ENCODE peak calls at places on chromosomes 2 and 18, in seven cellular contexts. I is neuronal stem cell, G is H9, J is trophoblast cell, O is mesenchymal stem cell, H is mesendoderm, S is H1. N is an unnamed sample.

GRCh38 chr2:12918841-12919445 is 202.2 kb downstream of the TRIB2 start:
- DNase-seq in I (no peak), G (no peak), J (no peak), O (peak), H (no peak), S (no peak), N (peak)

GRCh38 chr2:27636766-27637165 is 7.9 kb downstream of the GPN1 start:
- DNase-seq in I (no peak), G (no peak), J (no peak), O (no peak), H (no peak), S (no peak), N (peak)

GRCh38 chr2:3434654-3435053 is 55.2 kb downstream of the TRAPPC12 start:
- DNase-seq in I (no peak), G (no peak), J (no peak), O (no peak), H (no peak), S (no peak), N (no peak)

GRCh38 chr18:28189400-28190239 is 12.7 kb upstream of the CDH2 start:
- DNase-seq in I (no peak), G (peak), J (peak), O (peak), H (peak), S (no peak), N (peak)

GRCh38 chr2:11852526-11853196 is 106.2 kb downstream of the LPIN1 start:
- DNase-seq in I (no peak), G (no peak), J (no peak), O (no peak), H (no peak), S (no peak), N (no peak)

GRCh38 chr2:36507408-36507812 is 90.6 kb downstream of the FEZ2 start:
- DNase-seq in I (peak), G (peak), J (peak), O (peak), H (peak), S (peak), N (peak)

GRCh38 chr2:108911401-108911800 is 77.6 kb downstream of the EDAR start:
- DNase-seq in I (no peak), G (no peak), J (no peak), O (no peak), H (no peak), S (no peak), N (no peak)

GRCh38 chr2:106542730-106543359 is 55.7 kb downstream of the CD8B2 start:
- DNase-seq in I (peak), G (peak), J (peak), O (peak), H (peak), S (peak), N (peak)

GRCh38 chr18:24734058-24734457 is 273.6 kb downstream of the HRH4 start:
- DNase-seq in I (no peak), G (peak), J (peak), O (peak), H (peak), S (no peak), N (no peak)

GRCh38 chr2:1593371-1594205 is 150.7 kb downstream of the PXDN start:
- DNase-seq in I (no peak), G (peak), J (peak), O (peak), H (peak), S (no peak), N (peak)

GRCh38 chr18:79497638-79498081 is 101.9 kb downstream of the NFATC1 start:
- DNase-seq in I (no peak), G (no peak), J (no peak), O (peak), H (no peak), S (no peak), N (peak)

GRCh38 chr2:60556998-60557955 is 3.8 kb upstream of the BCL11A start:
- DNase-seq in I (no peak), G (no peak), J (no peak), O (no peak), H (peak), S (no peak), N (no peak)

GRCh38 chr2:41061371-41061770 is 609.5 kb upstream of the SLC8A1 start:
- DNase-seq in I (no peak), G (no peak), J (no peak), O (peak), H (no peak), S (no peak), N (peak)

GRCh38 chr2:199572571-199572970 is 114.8 kb upstream of the SATB2 start:
- DNase-seq in I (no peak), G (no peak), J (no peak), O (no peak), H (no peak), S (no peak), N (no peak)

GRCh38 chr2:158634627-158635026 is 160.5 kb upstream of the DAPL1 start:
- DNase-seq in I (no peak), G (no peak), J (no peak), O (no peak), H (no peak), S (no peak), N (no peak)

GRCh38 chr2:47029737-47030524 is 114.3 kb upstream of the MCFD2 start:
- DNase-seq in I (no peak), G (no peak), J (no peak), O (peak), H (no peak), S (no peak), N (peak)

GRCh38 chr2:1278861-1279260 is 134.4 kb upstream of the TPO start:
- DNase-seq in I (no peak), G (no peak), J (no peak), O (no peak), H (no peak), S (no peak), N (no peak)

GRCh38 chr18:38807915-38808314 is 1242.3 kb upstream of the CELF4 start:
- DNase-seq in I (no peak), G (no peak), J (peak), O (no peak), H (no peak), S (no peak), N (no peak)

GRCh38 chr2:27956895-27957294 is 66.4 kb downstream of the BABAM2 start:
- DNase-seq in I (no peak), G (no peak), J (peak), O (peak), H (no peak), S (no peak), N (peak)

GRCh38 chr18:6055711-6056110 is 160.4 kb upstream of the TMEM200C start:
- DNase-seq in I (no peak), G (no peak), J (no peak), O (peak), H (no peak), S (no peak), N (peak)

GRCh38 chr2:223759569-223760430 is 77.6 kb downstream of the AP1S3 start:
- DNase-seq in I (no peak), G (no peak), J (peak), O (peak), H (peak), S (no peak), N (peak)

GRCh38 chr2:10226032-10226724 is 76.5 kb upstream of the HPCAL1 start:
- DNase-seq in I (no peak), G (no peak), J (no peak), O (no peak), H (no peak), S (no peak), N (no peak)

GRCh38 chr2:140442319-140442718 is 1662.1 kb upstream of the NXPH2 start:
- DNase-seq in I (no peak), G (no peak), J (no peak), O (peak), H (peak), S (no peak), N (peak)

GRCh38 chr2:47620717-47621437 is 162.1 kb upstream of the MSH6 start:
- DNase-seq in I (no peak), G (no peak), J (no peak), O (no peak), H (no peak), S (no peak), N (no peak)

GRCh38 chr2:135202751-135203150 is 150.7 kb downstream of the RAB3GAP1 start:
- DNase-seq in I (no peak), G (no peak), J (no peak), O (peak), H (no peak), S (no peak), N (peak)
- H2BK120ac ChIP-seq in I (no peak), G (no peak), J (no peak), O (no peak), H (no peak), S (no peak), N (no peak)

DNA sequence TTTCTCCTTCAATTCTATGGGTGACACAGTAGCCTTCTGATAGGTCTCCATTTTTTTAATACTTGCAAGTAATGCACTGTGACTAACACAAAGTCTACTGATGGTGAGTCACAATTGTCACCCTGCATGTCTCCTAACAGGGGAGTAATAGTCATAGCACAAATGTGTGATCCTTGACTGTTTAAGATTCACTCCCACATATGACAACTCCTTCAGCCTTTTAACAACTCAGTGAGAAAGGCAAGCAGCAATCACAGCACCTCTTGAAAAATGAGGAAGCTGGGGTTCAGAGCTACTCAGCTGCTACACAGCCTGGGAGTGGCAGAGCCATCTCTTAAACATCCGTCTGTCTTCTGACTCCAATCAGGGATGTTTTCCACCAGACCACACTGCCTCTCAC is 63.8 kb downstream of the EHD3 start:
- DNase-seq in I (no peak), G (no peak), J (peak), O (peak), H (no peak), S (no peak), N (peak)
- H2BK120ac ChIP-seq in I (no peak), G (no peak), J (no peak), O (no peak), H (peak), S (no peak), N (peak)

DNA sequence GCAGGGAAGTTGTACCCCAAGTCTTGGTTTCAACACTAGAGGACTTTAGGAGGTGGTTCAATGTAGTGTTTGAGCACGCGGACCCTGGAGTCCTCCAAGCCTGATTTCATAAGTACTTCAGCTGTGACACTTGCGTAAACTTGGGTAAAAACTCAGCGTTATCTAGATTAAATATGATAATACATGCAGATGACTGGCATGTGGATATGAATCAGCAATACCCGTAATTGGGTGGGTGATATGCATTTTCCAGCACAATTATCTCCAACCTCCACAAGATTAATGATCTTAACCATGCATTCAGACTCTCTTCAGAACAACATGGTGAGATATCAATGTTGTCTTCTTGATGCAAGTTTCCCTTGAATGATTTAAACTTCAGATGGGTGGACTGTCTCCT is 5.3 kb downstream of the UGT1A7 start:
- DNase-seq in I (no peak), G (no peak), J (no peak), O (peak), H (no peak), S (no peak), N (no peak)
- H2BK120ac ChIP-seq in I (no peak), G (no peak), J (no peak), O (no peak), H (no peak), S (no peak), N (no peak)

DNA sequence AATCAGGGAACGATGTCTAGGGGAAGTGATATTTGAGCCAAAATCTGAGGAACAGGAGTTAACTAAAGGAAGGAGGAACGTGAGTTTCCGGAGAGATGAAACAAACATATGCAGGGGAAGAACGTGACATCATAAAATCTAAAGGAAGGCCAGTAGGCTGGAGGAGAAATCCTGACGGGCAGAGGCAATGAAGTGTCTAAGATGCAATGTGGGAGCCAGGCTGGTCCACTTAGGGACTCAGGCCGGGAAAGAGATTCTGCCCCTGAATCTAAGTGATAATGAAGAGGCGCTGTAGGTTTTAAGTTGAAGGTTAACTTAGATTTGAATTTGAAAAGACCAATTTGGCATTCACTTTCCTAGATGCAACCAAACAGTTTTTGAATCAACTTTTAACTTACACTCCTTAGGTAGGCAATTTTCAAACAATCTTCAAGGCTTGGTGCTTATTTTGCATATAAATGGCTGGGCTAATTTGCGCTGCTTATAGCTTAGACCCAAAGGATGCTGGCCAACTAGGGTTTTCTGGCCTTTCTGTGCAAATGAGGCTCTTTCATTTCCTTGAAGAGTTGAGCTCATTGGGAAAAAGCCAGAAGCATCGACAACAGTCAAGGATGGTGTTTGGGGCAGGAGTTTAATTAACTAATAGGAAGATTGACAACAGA is 221.7 kb downstream of the SOX11 start:
- DNase-seq in I (no peak), G (peak), J (no peak), O (peak), H (peak), S (no peak), N (no peak)
- H2BK120ac ChIP-seq in I (no peak), G (no peak), J (no peak), O (no peak), H (no peak), S (no peak), N (no peak)

GRCh38 chr2:233566141-233566956 is at the start of gene USP40:
- DNase-seq in I (peak), G (peak), J (peak), O (peak), H (peak), S (peak), N (peak)
- H2BK120ac ChIP-seq in I (no peak), G (no peak), J (peak), O (peak), H (no peak), S (no peak), N (peak)